ENCODE peak calls at places on chromosomes 12 and 14, in seven cellular contexts. M, Y, G, U, B, P and L are unnamed samples.

GRCh38 chr14:65412881-65413738 is 580 bp downstream of the FUT8 start:
- DNase-seq in M (peak), Y (peak), G (peak), U (peak), B (peak), P (peak), L (no peak)

GRCh38 chr12:129195081-129195480 is 341.8 kb downstream of the GLT1D1 start:
- DNase-seq in M (no peak), Y (no peak), G (no peak), U (no peak), B (no peak), P (no peak), L (peak)

GRCh38 chr14:55536208-55536708 is 43.7 kb upstream of the KTN1 start:
- DNase-seq in M (no peak), Y (no peak), G (no peak), U (no peak), B (no peak), P (no peak), L (no peak)

GRCh38 chr12:49621651-49622500 is 1.5 kb upstream of the PRPF40B start:
- DNase-seq in M (no peak), Y (no peak), G (no peak), U (no peak), B (no peak), P (no peak), L (peak)

GRCh38 chr12:62296001-62296400 is 35.8 kb downstream of the USP15 start:
- DNase-seq in M (no peak), Y (no peak), G (no peak), U (no peak), B (no peak), P (no peak), L (no peak)

GRCh38 chr12:1870998-1871917 is 47.2 kb downstream of the CACNA2D4 start:
- DNase-seq in M (no peak), Y (no peak), G (no peak), U (no peak), B (no peak), P (no peak), L (peak)

GRCh38 chr12:125772403-125772802 is 707.2 kb downstream of the AACS start:
- DNase-seq in M (no peak), Y (no peak), G (no peak), U (no peak), B (no peak), P (no peak), L (no peak)

GRCh38 chr14:106802413-106803364 is 1276.3 kb downstream of the TMEM121 start:
- DNase-seq in M (no peak), Y (peak), G (no peak), U (no peak), B (peak), P (no peak), L (no peak)

GRCh38 chr14:92659765-92660561 is 88.5 kb downstream of the LGMN start:
- DNase-seq in M (no peak), Y (no peak), G (peak), U (no peak), B (peak), P (peak), L (no peak)

GRCh38 chr14:94062344-94062904 is 18.6 kb downstream of the DDX24 start:
- DNase-seq in M (no peak), Y (no peak), G (no peak), U (peak), B (no peak), P (no peak), L (no peak)

GRCh38 chr12:29907486-29907885 is 123.7 kb upstream of the TMTC1 start:
- DNase-seq in M (no peak), Y (no peak), G (no peak), U (no peak), B (no peak), P (no peak), L (no peak)

GRCh38 chr12:67534671-67535070 is 113.9 kb upstream of the DYRK2 start:
- DNase-seq in M (no peak), Y (no peak), G (no peak), U (no peak), B (no peak), P (no peak), L (no peak)

GRCh38 chr14:86652512-86652911 is 1122.6 kb downstream of the FLRT2 start:
- DNase-seq in M (no peak), Y (no peak), G (no peak), U (no peak), B (no peak), P (no peak), L (no peak)

GRCh38 chr14:68968051-68968450 is 11.1 kb downstream of the ACTN1 start:
- DNase-seq in M (no peak), Y (no peak), G (no peak), U (no peak), B (no peak), P (no peak), L (no peak)

GRCh38 chr14:94646481-94646880 is 34.3 kb downstream of the SERPINA3 start:
- DNase-seq in M (no peak), Y (no peak), G (no peak), U (peak), B (no peak), P (no peak), L (peak)

GRCh38 chr12:110245278-110245868 is 35.7 kb upstream of the ATP2A2 start:
- DNase-seq in M (peak), Y (peak), G (no peak), U (peak), B (peak), P (peak), L (no peak)

GRCh38 chr12:48794870-48795269 is 6.0 kb upstream of the ADCY6 start:
- DNase-seq in M (no peak), Y (no peak), G (no peak), U (no peak), B (no peak), P (no peak), L (no peak)

GRCh38 chr14:73786942-73787759 is 64.5 kb upstream of the PTGR2 start:
- DNase-seq in M (peak), Y (no peak), G (peak), U (peak), B (peak), P (peak), L (no peak)
- TF ChIP-seq POLR2AphosphoS5 in M (peak), Y (no peak), G (no peak), U (peak), B (peak), P (peak), L (peak)

GRCh38 chr14:58298880-58299664 is 717 bp downstream of the ARID4A start:
- DNase-seq in M (peak), Y (no peak), G (peak), U (peak), B (peak), P (peak), L (no peak)

GRCh38 chr14:58297412-58297761 is 968 bp upstream of the ARID4A start:
- DNase-seq in M (peak), Y (no peak), G (no peak), U (no peak), B (no peak), P (peak), L (no peak)

GRCh38 chr14:58299665-58300202 is 1.4 kb downstream of the ARID4A start:
- DNase-seq in M (no peak), Y (no peak), G (peak), U (peak), B (no peak), P (no peak), L (no peak)

GRCh38 chr14:58297762-58298476 is 436 bp upstream of the ARID4A start:
- DNase-seq in M (peak), Y (peak), G (peak), U (peak), B (peak), P (peak), L (peak)

DNA sequence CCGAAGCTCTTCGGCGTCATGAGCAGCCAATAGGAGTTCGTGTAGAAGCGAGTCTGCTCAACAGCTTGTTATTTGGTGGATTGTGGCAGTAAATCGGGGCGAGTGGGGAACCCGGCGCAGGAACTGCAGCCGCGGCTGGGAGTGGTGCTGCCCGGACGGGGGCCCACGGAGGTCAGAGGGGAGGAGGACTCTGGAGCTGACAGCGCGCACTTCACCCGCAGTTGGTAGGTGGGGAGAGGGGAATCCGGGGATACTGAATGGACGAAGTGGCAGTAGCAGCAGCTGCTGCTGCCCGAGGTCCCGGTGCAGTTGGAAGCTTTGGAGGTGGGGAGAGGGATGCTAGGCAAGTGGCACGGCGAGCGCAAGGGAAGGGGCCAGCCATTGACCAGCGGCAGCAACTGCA is at the start of gene ARID4A:
- DNase-seq in M (peak), Y (no peak), G (no peak), U (no peak), B (peak), P (peak), L (no peak)
- TF ChIP-seq POLR2A in M (peak), Y (peak), G (peak), U (no peak), B (peak), P (peak), L (no peak)

DNA sequence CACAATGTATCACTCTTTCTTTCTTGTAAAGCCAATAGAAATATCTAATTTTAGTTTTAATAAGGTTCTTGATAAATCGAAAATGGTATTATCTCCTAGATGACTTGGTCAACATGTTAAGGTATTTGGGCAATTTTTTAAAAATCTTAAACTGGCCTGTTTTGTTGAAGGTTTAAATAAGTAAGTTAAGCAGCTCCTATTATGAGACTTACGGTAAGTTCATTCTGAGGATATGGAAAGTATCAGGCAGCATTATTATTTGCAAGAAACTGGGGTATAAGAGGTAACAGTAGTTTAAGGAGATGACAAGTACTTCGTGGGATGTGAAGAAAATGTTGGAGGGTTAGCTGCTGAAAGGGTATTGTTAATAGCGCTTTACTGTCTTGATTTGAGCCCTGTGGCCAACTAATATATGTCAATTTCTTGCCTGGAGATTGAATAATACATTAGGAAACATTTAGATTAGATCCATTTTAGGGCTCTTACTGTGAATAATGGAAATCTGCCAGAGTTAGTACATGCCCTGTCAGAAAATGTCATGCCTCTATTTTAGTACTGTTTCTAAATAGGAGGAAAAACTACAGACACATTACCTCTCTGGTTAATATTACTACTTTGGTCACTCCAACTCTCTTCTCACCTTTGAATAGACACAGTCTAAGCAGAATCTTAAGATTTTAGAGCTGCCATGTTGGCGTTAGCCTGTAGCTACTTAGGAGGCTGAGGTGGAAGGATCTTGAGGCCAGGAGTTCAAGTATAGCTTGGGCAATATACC is 5.0 kb downstream of the STRAP start:
- DNase-seq in M (no peak), Y (no peak), G (no peak), U (no peak), B (no peak), P (no peak), L (no peak)
- H3K4me3 ChIP-seq in M (no peak), Y (no peak), G (no peak), U (no peak), B (no peak), P (no peak), L (no peak)

DNA sequence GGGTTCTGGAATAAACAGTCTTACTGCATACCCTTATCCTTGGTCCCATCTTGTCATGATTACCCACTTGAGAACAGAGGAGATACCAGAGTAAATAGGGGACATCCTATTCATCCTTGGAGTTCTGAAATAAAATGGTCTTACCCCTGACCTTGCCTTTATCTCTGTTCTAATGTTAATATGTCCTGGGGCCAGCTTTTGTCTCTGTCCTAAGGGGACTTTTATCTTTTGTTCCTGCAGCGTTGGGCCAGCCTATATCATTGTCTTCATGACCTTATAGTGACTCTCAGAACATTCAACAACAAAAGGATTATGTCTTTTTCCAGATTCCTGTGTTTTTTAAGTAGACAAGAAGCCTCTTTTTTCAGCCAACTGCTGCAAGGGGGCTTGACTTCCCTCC is 1057.5 kb downstream of the LRFN5 start:
- DNase-seq in M (no peak), Y (no peak), G (no peak), U (no peak), B (no peak), P (no peak), L (no peak)
- TF ChIP-seq POLR2AphosphoS5 in M (no peak), Y (no peak), G (no peak), U (no peak), B (no peak), P (no peak), L (no peak)

DNA sequence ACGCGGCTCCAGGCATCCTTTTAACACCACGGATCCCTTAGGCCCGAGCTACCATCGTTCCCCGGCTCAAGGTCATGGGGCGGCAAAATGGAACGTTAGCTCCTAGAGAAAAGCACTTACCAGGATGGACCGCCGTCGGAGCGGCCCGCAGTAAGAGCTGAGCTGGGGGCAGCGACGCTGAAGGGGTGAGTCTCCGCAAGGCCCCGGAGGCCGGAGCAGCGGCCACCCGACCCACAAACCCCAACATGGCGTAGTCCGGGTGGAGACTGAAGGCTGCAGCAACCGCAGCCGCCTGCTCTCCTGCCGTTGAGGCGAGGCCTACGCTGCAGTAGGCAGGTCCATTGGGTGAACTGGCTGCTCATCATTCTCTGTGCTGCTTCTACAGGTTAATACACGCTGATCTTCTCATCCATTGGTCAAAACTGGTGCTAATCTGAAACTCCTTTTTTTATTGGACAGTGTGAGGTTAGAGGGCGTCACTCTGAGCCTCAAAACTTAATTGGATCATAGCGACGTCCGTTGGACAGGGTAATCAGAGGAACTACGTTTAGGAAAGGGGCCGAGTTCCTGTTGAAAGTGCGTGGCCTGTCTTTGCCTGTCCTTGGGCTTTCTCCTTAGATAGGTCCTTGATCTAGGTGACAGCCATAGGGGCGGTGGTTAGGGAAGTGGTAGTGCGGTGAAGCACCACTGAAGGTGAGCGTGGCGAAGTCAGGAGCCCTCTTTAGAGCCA is at the start of gene ATP5F1B:
- DNase-seq in M (peak), Y (peak), G (peak), U (peak), B (peak), P (peak), L (no peak)
- TF ChIP-seq POLR2A in M (peak), Y (peak), G (peak), U (peak), B (peak), P (peak), L (peak)

GRCh38 chr14:56809262-56810215 is 740 bp downstream of the OTX2 start:
- DNase-seq in M (no peak), Y (no peak), G (no peak), U (no peak), B (no peak), P (no peak), L (no peak)
- H3K4me3 ChIP-seq in M (peak), Y (no peak), G (no peak), U (no peak), B (no peak), P (no peak), L (no peak)

DNA sequence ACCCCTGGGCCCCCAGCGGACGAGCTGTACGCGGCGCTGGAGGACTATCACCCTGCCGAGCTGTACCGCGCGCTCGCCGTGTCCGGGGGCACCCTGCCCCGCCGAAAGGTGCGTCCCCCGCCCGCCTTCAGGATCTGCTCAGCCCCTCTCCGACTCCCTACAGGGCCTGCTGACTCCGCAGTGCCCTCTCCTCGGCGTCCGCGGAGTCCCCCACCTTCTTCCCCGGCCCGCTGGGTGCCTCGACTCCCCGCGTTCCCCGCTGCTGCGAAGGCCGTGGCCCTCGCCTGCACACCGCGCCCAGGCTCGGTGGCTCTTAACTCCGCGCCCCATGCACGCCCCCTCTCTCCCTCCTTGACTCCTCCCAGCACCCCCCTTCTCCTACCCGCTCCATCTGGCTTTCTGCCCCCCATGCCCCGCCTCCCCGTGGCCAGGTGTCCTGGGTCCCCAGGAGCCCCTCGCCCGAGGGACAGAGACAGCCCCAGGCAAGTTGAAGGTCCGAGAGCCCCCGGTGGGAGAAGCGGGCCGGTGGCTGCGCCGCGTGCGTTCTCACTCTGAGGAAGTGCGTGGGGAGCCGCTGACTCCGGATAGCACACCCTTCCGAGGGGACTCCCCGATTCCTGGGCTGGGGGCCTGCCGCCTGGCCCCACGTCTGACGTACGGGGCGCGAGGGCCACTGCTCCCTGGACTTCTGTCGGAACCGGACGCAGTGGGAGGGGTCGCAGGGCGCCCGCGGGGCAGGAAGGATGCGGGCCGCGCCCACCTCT is 594 bp downstream of the TAMALIN start:
- DNase-seq in M (peak), Y (no peak), G (no peak), U (peak), B (peak), P (peak), L (no peak)
- TF ChIP-seq POLR2AphosphoS5 in M (no peak), Y (no peak), G (no peak), U (peak), B (no peak), P (peak), L (peak)